ENCODE peak calls at places on chromosome 13, in six cellular contexts. M is PC-9, B is prostate gland, W is heart left ventricle, X is AG04450, I is caudate nucleus. H is an unnamed sample.

GRCh38 chr13:107545946-107546502 is 669.3 kb downstream of the LIG4 start:
- DNase-seq in M (no peak), W (no peak), B (no peak), X (no peak), I (no peak), H (no peak)

GRCh38 chr13:50543767-50544166 is 299.7 kb downstream of the DLEU7 start:
- DNase-seq in B (no peak), W (no peak), I (no peak), X (peak), M (no peak), H (no peak)

GRCh38 chr13:111917901-111918300 is 149.0 kb upstream of the SOX1 start:
- DNase-seq in B (no peak), X (no peak), I (no peak), W (no peak), M (no peak), H (no peak)

GRCh38 chr13:60407095-60407494 is 10.1 kb downstream of the TDRD3 start:
- DNase-seq in X (no peak), M (no peak), I (no peak), B (no peak), W (no peak), H (no peak)

GRCh38 chr13:97976551-97977375 is 23.3 kb downstream of the IPO5 start:
- DNase-seq in W (peak), X (no peak), B (no peak), M (no peak), I (no peak), H (no peak)

GRCh38 chr13:112132142-112132541 is 65.2 kb downstream of the SOX1 start:
- DNase-seq in B (no peak), W (no peak), M (no peak), X (no peak), I (no peak), H (no peak)

GRCh38 chr13:90792335-90792734 is 555.2 kb upstream of the MIR17HG start:
- DNase-seq in B (no peak), W (no peak), M (no peak), I (no peak), X (no peak), H (peak)

GRCh38 chr13:101917833-101918755 is 465.6 kb downstream of the ITGBL1 start:
- DNase-seq in X (no peak), W (no peak), M (no peak), B (no peak), I (no peak), H (no peak)

GRCh38 chr13:99312493-99312883 is 5.3 kb upstream of the GPR183 start:
- DNase-seq in I (no peak), M (no peak), W (peak), X (no peak), B (no peak), H (no peak)

GRCh38 chr13:40468227-40468838 is 198.1 kb downstream of the FOXO1 start:
- DNase-seq in B (no peak), I (no peak), W (no peak), X (no peak), M (no peak), H (no peak)

GRCh38 chr13:43368003-43368402 is 344.6 kb downstream of the DNAJC15 start:
- DNase-seq in X (no peak), M (peak), I (no peak), W (no peak), B (peak), H (no peak)

GRCh38 chr13:79745141-79745540 is 264.2 kb downstream of the NDFIP2 start:
- DNase-seq in B (no peak), I (no peak), X (no peak), W (no peak), M (no peak), H (no peak)

GRCh38 chr13:91946498-91947070 is 548.2 kb downstream of the GPC5 start:
- DNase-seq in B (no peak), X (no peak), M (no peak), W (no peak), I (no peak), H (no peak)

GRCh38 chr13:25018729-25019115 is 77.2 kb upstream of the PABPC3 start:
- DNase-seq in B (no peak), I (no peak), M (no peak), X (no peak), W (no peak), H (no peak)

GRCh38 chr13:33110386-33110712 is 94.1 kb downstream of the KL start:
- DNase-seq in B (no peak), M (no peak), X (no peak), I (no peak), W (no peak), H (no peak)

GRCh38 chr13:26549713-26550112 is 7.8 kb upstream of the WASF3 start:
- DNase-seq in M (no peak), W (no peak), B (no peak), I (no peak), X (no peak), H (no peak)

GRCh38 chr13:27839809-27840467 is 47.7 kb downstream of the GSX1 start:
- DNase-seq in M (peak), X (no peak), W (no peak), I (no peak), B (no peak), H (peak)

GRCh38 chr13:32267836-32268439 is 47.2 kb downstream of the ZAR1L start:
- DNase-seq in I (no peak), M (no peak), B (peak), X (no peak), W (no peak), H (no peak)

GRCh38 chr13:97212540-97213146 is 9.5 kb upstream of the MBNL2 start:
- DNase-seq in X (no peak), B (no peak), I (no peak), W (no peak), M (peak), H (no peak)

GRCh38 chr13:37443538-37443937 is 155.0 kb downstream of the POSTN start:
- DNase-seq in M (no peak), W (no peak), X (peak), I (no peak), B (no peak), H (peak)

GRCh38 chr13:27617801-27618411 is 2.4 kb downstream of the LNX2 start:
- DNase-seq in I (no peak), W (no peak), X (no peak), M (peak), B (peak), H (peak)

GRCh38 chr13:27182844-27183497 is 11.4 kb upstream of the USP12 start:
- DNase-seq in W (peak), M (peak), B (no peak), I (no peak), X (no peak), H (no peak)

GRCh38 chr13:95641961-95642621 is 2.4 kb downstream of the DZIP1 start:
- DNase-seq in M (no peak), I (no peak), X (no peak), B (no peak), W (peak), H (no peak)

GRCh38 chr13:39554371-39554770 is 48.6 kb downstream of the LHFPL6 start:
- DNase-seq in I (no peak), B (no peak), X (no peak), W (no peak), M (no peak), H (no peak)

GRCh38 chr13:75132800-75133695 is 348.9 kb downstream of the TBC1D4 start:
- DNase-seq in X (no peak), W (no peak), M (no peak), I (no peak), B (no peak), H (no peak)

GRCh38 chr13:84121456-84121855 is 239.2 kb upstream of the SLITRK1 start:
- DNase-seq in W (no peak), X (no peak), B (peak), I (no peak), M (no peak), H (no peak)

GRCh38 chr13:111398196-111398595 is 77.8 kb downstream of the TEX29 start:
- DNase-seq in W (no peak), B (no peak), I (no peak), X (no peak), M (no peak), H (no peak)

GRCh38 chr13:23965346-23965745 is 68.0 kb upstream of the C1QTNF9B start:
- DNase-seq in X (no peak), W (no peak), I (no peak), M (no peak), B (no peak), H (no peak)
- H3K27ac ChIP-seq in X (no peak), W (no peak), I (peak), M (no peak), B (no peak), H (no peak)

GRCh38 chr13:48161530-48162179 is 66.8 kb upstream of the MED4 start:
- DNase-seq in I (no peak), W (peak), M (no peak), X (no peak), B (no peak), H (no peak)
- H3K27ac ChIP-seq in I (peak), W (peak), M (no peak), X (no peak), B (no peak), H (peak)

DNA sequence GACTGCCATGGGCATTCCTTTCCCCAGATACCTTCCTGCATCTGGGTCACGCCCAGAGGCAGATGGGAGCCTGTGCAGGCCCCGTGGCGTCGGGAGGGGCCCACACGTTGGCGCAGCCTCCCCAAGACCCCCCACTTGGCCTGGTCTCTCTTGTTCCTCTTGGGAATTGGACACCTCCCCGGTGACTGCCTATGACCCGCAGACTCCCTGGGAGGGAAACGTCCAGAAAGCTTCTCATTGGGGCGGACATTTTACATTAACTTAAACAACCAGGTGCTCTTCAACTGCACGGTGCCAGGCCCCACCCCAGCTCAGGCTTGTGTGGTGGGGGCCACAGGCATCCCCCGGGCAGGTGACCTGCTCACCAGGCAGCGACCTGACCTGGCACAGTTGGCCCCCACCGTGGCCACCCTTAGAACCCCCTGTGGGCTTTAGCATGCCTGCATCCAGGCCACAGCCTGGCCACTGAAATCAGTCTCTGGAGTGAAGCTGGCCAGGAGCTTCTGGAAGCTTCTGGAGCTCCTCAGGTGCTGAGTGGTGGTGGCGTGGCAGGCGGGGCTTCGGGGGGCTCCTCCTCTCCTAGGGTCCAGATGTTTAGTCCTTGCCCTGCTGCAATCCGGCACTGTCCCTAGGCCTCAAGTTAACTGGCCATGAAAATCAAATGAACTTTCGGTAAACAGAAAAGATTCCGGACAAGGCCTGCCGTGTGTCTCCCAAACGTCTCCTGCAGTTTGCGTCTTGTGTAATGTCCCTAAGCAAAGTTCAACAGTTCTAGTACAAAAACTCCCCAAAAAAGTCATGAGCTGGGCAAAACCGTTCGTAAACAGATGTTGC is 8.5 kb upstream of the PROZ start:
- DNase-seq in I (no peak), M (no peak), B (no peak), X (no peak), W (no peak), H (no peak)
- H3K27ac ChIP-seq in I (no peak), M (no peak), B (no peak), X (no peak), W (no peak), H (no peak)

GRCh38 chr13:109669234-109669612 is 117.2 kb downstream of the IRS2 start:
- DNase-seq in X (no peak), M (peak), W (no peak), I (no peak), B (no peak), H (no peak)
- H3K27ac ChIP-seq in X (no peak), M (peak), W (no peak), I (peak), B (no peak), H (no peak)

GRCh38 chr13:51971520-51972426 is 39.5 kb downstream of the ATP7B start:
- DNase-seq in M (no peak), X (no peak), W (no peak), B (no peak), I (no peak), H (no peak)

GRCh38 chr13:51977606-51978005 is 33.6 kb downstream of the ATP7B start:
- DNase-seq in I (no peak), B (no peak), W (no peak), M (no peak), X (no peak), H (no peak)

GRCh38 chr13:51976423-51976822 is 34.8 kb downstream of the ATP7B start:
- DNase-seq in M (no peak), W (no peak), X (no peak), B (no peak), I (no peak), H (no peak)

GRCh38 chr13:51976890-51977289 is 34.4 kb downstream of the ATP7B start:
- DNase-seq in X (no peak), M (no peak), I (no peak), B (no peak), W (no peak), H (no peak)

GRCh38 chr13:51974485-51974884 is 36.8 kb downstream of the ATP7B start:
- DNase-seq in W (no peak), I (no peak), X (no peak), B (no peak), M (no peak), H (no peak)
- H3K27ac ChIP-seq in W (no peak), I (no peak), X (no peak), B (no peak), M (no peak), H (no peak)

DNA sequence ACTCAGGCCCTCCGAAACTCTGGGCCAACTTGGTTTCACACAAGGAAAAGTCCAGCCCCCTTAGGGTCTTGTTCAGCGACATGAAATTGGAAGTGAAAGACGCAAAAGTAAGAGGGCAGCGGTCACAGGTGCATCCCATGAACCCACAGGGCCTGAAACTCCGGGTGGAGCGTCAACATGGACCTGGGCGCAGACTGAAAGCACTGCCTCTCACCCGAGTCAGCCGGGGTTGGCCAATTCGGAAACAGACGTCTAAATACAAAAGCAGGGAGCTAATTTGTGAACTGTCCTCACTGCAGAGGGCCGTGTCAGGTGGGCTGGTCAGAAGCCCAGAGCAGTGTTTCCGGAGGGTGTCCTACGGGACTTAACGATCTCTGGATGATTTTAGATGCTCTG is 26.7 kb downstream of the ADPRHL1 start:
- DNase-seq in I (no peak), M (no peak), B (no peak), W (no peak), X (no peak), H (no peak)
- H3K27ac ChIP-seq in I (no peak), M (no peak), B (no peak), W (no peak), X (no peak), H (no peak)

GRCh38 chr13:20738616-20739015 is 35.1 kb downstream of the IL17D start:
- DNase-seq in B (no peak), X (no peak), W (no peak), M (no peak), I (no peak), H (no peak)
- H3K27ac ChIP-seq in B (no peak), X (no peak), W (no peak), M (no peak), I (no peak), H (no peak)

GRCh38 chr13:110230661-110231347 is 76.2 kb downstream of the COL4A1 start:
- DNase-seq in W (no peak), I (no peak), M (peak), B (no peak), X (no peak), H (no peak)

GRCh38 chr13:110229905-110230563 is 76.9 kb downstream of the COL4A1 start:
- DNase-seq in X (no peak), W (no peak), I (no peak), B (no peak), M (no peak), H (no peak)

GRCh38 chr13:110227416-110227815 is 79.5 kb downstream of the COL4A1 start:
- DNase-seq in I (no peak), M (no peak), B (no peak), W (no peak), X (no peak), H (no peak)

GRCh38 chr13:110227864-110228643 is 78.9 kb downstream of the COL4A1 start:
- DNase-seq in M (peak), B (no peak), I (no peak), X (no peak), W (no peak), H (no peak)

GRCh38 chr13:110228936-110229904 is 77.7 kb downstream of the COL4A1 start:
- DNase-seq in W (no peak), B (no peak), I (no peak), X (no peak), M (no peak), H (no peak)
- H3K27ac ChIP-seq in W (peak), B (no peak), I (no peak), X (no peak), M (no peak), H (no peak)

GRCh38 chr13:23319915-23320224 is 113.6 kb downstream of the SACS start:
- DNase-seq in W (no peak), B (no peak), X (no peak), M (no peak), I (no peak), H (no peak)

GRCh38 chr13:23320926-23321533 is 112.5 kb downstream of the SACS start:
- DNase-seq in W (no peak), X (no peak), I (no peak), M (no peak), B (no peak), H (no peak)

GRCh38 chr13:23323946-23324709 is 109.4 kb downstream of the SACS start:
- DNase-seq in X (no peak), B (no peak), M (no peak), I (no peak), W (no peak), H (no peak)

GRCh38 chr13:23322353-23323336 is 110.9 kb downstream of the SACS start:
- DNase-seq in W (no peak), B (no peak), X (no peak), I (peak), M (no peak), H (no peak)

DNA sequence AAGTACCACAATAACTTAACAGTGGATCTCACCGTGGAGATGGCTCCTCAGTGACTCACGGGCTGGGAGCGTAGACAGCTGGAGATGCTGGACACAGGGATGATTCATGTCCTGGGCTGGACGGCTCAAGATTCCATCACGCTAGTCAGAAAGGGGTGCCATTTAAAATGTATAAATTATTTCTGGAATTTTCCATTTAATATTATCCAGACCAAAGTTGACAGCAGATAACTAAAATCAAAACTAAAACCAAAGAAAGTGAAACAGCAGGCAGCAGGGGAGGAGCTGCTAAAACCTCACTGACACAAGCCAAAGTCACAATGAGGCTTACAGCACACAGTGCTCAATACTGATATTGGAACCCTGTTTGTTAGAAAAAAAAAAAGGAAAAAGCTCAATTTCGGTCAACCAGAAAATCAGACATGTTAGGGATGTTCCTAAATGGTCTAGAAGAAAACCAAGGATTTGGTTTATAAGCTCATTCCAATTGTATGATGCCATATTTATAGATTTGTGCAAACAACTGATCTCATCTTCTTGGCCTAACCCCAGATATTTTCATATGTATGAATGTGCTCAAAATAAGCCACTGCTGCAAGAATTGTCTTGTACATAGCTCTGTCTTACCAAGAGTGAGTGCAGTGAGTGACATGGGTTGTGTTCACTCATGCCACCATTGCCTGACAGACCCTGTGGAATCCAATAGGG is 111.8 kb downstream of the SACS start:
- DNase-seq in W (peak), M (no peak), I (no peak), B (no peak), X (peak), H (peak)
- H3K27ac ChIP-seq in W (peak), M (no peak), I (no peak), B (no peak), X (peak), H (peak)

GRCh38 chr13:72728290-72728605 is 525 bp downstream of the BORA start:
- DNase-seq in M (no peak), I (no peak), B (no peak), W (no peak), X (no peak), H (no peak)
- H3K27ac ChIP-seq in M (no peak), I (no peak), B (no peak), W (peak), X (no peak), H (no peak)

H was measured in epithelial cell of prostate.